ENCODE peak calls at places on chromosomes 5 and 9, in eight cellular contexts. Y is thoracic aorta, M is cardiac fibroblast, H is WERI-Rb-1, F is upper lobe of left lung, L is heart right ventricle, J is fibroblast of pulmonary artery, A is HCT116. T is an unnamed sample.
A peak's percentile ranks its signal among the peaks of the same experiment; 100 is the strongest.

GRCh38 chr5:38483788-38484398 is 72.6 kb downstream of the LIFR start:
- DNase-seq in A (no peak), L (no peak), H (no peak), F (no peak), M (no peak), Y (no peak), J (no peak), T (no peak)

GRCh38 chr9:138077898-138078540 is 200.4 kb downstream of the CACNA1B start:
- DNase-seq in Y (no peak), L (no peak), J (no peak), H (no peak), M (no peak), F (peak; percentile 3), A (no peak), T (no peak)

GRCh38 chr9:69174645-69175487 is 789 bp downstream of the TJP2 start:
- DNase-seq in F (peak; percentile 58), A (no peak), L (no peak), J (peak; percentile 96), M (peak; percentile 98), Y (peak; percentile 57), H (peak; percentile 32), T (no peak)

GRCh38 chr9:92308893-92309292 is 15.4 kb upstream of the IARS1 start:
- DNase-seq in L (no peak), A (no peak), Y (no peak), F (no peak), M (peak; percentile 63), H (no peak), J (peak; percentile 64), T (no peak)

GRCh38 chr5:20276061-20276958 is 288.3 kb upstream of the CDH18 start:
- DNase-seq in L (no peak), F (no peak), M (peak; percentile 93), A (no peak), H (no peak), J (peak; percentile 85), Y (no peak), T (no peak)

GRCh38 chr5:72608297-72608696 is 101.1 kb upstream of the ZNF366 start:
- DNase-seq in L (no peak), Y (no peak), F (no peak), M (peak; percentile 66), A (no peak), H (no peak), J (peak; percentile 73), T (no peak)

GRCh38 chr5:131441184-131441583 is 177.3 kb downstream of the CDC42SE2 start:
- DNase-seq in H (no peak), F (no peak), L (no peak), J (no peak), M (no peak), Y (no peak), A (no peak), T (no peak)

GRCh38 chr5:56206126-56206525 is 27.0 kb downstream of the ANKRD55 start:
- DNase-seq in M (peak; percentile 90), A (no peak), J (peak; percentile 82), F (no peak), L (no peak), H (no peak), Y (no peak), T (no peak)

GRCh38 chr5:96279796-96280542 is 153.1 kb downstream of the PCSK1 start:
- DNase-seq in Y (no peak), L (no peak), F (no peak), M (peak; percentile 91), J (peak; percentile 67), H (no peak), A (no peak), T (no peak)

GRCh38 chr9:89606567-89607311 is 1.9 kb downstream of the GADD45G start:
- DNase-seq in H (peak; percentile 85), F (peak; percentile 78), A (no peak), Y (no peak), M (peak; percentile 35), L (peak; percentile 34), J (peak; percentile 26), T (peak; percentile 54)

GRCh38 chr9:4590430-4591122 is 71.5 kb upstream of the PLPP6 start:
- DNase-seq in L (no peak), F (peak; percentile 36), M (peak; percentile 47), Y (no peak), J (no peak), A (no peak), H (no peak), T (no peak)

GRCh38 chr5:133353741-133354140 is 258.6 kb downstream of the FSTL4 start:
- DNase-seq in F (no peak), H (no peak), M (no peak), J (no peak), Y (no peak), A (no peak), L (no peak), T (peak; percentile 49)

GRCh38 chr9:123743737-123744136 is 186.2 kb downstream of the DENND1A start:
- DNase-seq in F (no peak), Y (no peak), H (no peak), A (no peak), M (no peak), J (no peak), L (no peak), T (no peak)

GRCh38 chr9:102273952-102274351 is 535.5 kb upstream of the GRIN3A start:
- DNase-seq in J (peak; percentile 1), A (no peak), Y (no peak), L (no peak), F (no peak), H (no peak), M (peak; percentile 22), T (no peak)

GRCh38 chr9:99253134-99253533 is 31.1 kb downstream of the SEC61B start:
- DNase-seq in Y (no peak), M (no peak), J (no peak), H (no peak), A (no peak), L (no peak), F (no peak), T (no peak)

GRCh38 chr5:176784218-176785165 is 25.9 kb upstream of the UNC5A start:
- DNase-seq in L (no peak), A (peak; percentile 81), M (peak; percentile 95), H (peak; percentile 87), F (no peak), J (peak; percentile 82), Y (no peak), T (no peak)

GRCh38 chr5:65808818-65809217 is 86.8 kb downstream of the NLN start:
- DNase-seq in H (no peak), L (no peak), F (no peak), J (peak; percentile 30), M (peak; percentile 56), A (peak; percentile 26), Y (no peak), T (no peak)

GRCh38 chr5:158756873-158757272 is 342.8 kb downstream of the EBF1 start:
- DNase-seq in H (no peak), J (no peak), A (no peak), F (no peak), M (no peak), L (no peak), Y (no peak), T (no peak)
- TF ChIP-seq CTCF in H (no peak), J (no peak), A (no peak), F (no peak), M (no peak), L (no peak), Y (no peak), T (no peak)

GRCh38 chr9:9820411-9820810 is 792.4 kb downstream of the PTPRD start:
- DNase-seq in J (peak; percentile 6), Y (no peak), F (no peak), L (no peak), H (no peak), A (no peak), M (no peak), T (no peak)

GRCh38 chr9:9817176-9817575 is 795.6 kb downstream of the PTPRD start:
- DNase-seq in F (no peak), M (no peak), L (no peak), H (no peak), Y (no peak), J (no peak), A (no peak), T (no peak)

DNA sequence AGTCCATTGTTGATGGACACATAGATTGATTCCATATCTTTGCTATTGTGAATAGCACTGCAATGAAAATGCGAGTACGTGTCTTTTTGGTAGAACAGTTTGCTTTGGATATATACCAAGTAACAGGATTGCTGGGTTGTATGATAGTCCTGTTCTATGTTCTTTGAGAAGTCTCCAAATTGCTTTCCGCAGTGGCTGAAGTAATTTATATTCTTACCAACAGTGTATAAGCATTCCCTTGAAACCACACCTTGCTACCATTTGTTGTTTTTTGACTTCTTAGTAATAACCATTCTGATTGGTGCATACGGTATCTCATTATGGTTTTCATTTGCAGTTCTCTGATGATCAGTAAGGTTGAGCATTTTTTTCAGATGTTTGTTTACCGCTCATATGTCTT is 792.9 kb downstream of the PTPRD start:
- DNase-seq in A (no peak), Y (no peak), H (no peak), L (no peak), F (no peak), J (no peak), M (no peak), T (no peak)
- TF ChIP-seq CTCF in A (no peak), Y (no peak), H (no peak), L (no peak), F (no peak), J (no peak), M (no peak), T (no peak)

GRCh38 chr9:127878652-127879377 is 1.3 kb upstream of the AK1 start:
- DNase-seq in Y (no peak), H (no peak), A (no peak), F (peak; percentile 38), M (no peak), L (no peak), J (no peak), T (no peak)

GRCh38 chr9:127876764-127877562 is 512 bp downstream of the AK1 start:
- DNase-seq in M (no peak), Y (no peak), J (peak; percentile 20), A (no peak), F (peak; percentile 32), H (no peak), L (peak; percentile 62), T (no peak)

GRCh38 chr9:127876026-127876763 is 1.3 kb downstream of the AK1 start:
- DNase-seq in J (no peak), M (no peak), H (no peak), L (no peak), A (no peak), F (peak; percentile 81), Y (no peak), T (no peak)

GRCh38 chr9:127878001-127878651 is 651 bp upstream of the AK1 start:
- DNase-seq in L (no peak), M (no peak), H (peak; percentile 74), Y (no peak), F (no peak), A (no peak), J (no peak), T (no peak)

DNA sequence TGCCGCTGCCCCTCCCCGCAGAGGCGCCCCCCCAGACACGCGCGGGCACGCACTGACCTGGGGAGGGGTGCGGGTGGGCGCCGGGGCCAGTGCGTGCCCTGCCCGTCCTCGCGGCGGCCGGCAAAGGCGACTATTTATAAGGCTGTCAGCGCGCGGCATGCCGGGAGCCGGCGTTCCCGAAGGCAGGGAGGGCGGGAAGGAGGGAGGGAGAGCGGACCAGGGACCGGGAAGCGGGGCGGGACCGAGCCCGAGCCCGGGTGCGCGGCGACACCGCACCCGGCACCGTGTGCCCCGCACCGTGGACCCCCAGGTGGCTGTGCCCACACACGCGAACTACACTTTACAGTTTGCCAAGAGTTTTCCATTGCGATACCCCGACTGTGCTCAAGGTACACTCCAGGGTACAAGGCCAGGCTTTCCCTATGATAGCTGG is at the start of gene AK1:
- DNase-seq in F (peak; percentile 79), Y (no peak), A (no peak), L (peak; percentile 86), J (peak; percentile 54), M (peak; percentile 52), H (peak; percentile 91), T (peak; percentile 62)
- TF ChIP-seq CTCF in F (no peak), Y (no peak), A (no peak), L (no peak), J (no peak), M (no peak), H (no peak), T (no peak)

GRCh38 chr5:147187163-147187562 is 47.7 kb upstream of the STK32A start:
- DNase-seq in J (no peak), A (no peak), M (no peak), F (no peak), L (no peak), Y (no peak), H (no peak), T (no peak)
- TF ChIP-seq CTCF in J (no peak), A (no peak), M (no peak), F (no peak), L (no peak), Y (no peak), H (peak; percentile 16), T (no peak)

T was measured in endothelial cell.